ENCODE peak calls at places on chromosomes 16 and 17, in five cellular contexts. I, T, X, N and B are unnamed samples.

GRCh38 chr17:79988163-79988971 is 47.3 kb downstream of the TBC1D16 start:
- DNase-seq in T (no peak), X (peak), N (peak), I (no peak), B (no peak)

GRCh38 chr17:29124135-29124930 is 55.9 kb downstream of the MYO18A start:
- DNase-seq in T (no peak), N (peak), X (peak), I (no peak), B (peak)

GRCh38 chr16:28208131-28208530 is 3.6 kb downstream of the XPO6 start:
- DNase-seq in I (no peak), N (no peak), X (no peak), T (no peak), B (no peak)

GRCh38 chr17:1969712-1970111 is 55.4 kb downstream of the RTN4RL1 start:
- DNase-seq in X (no peak), I (no peak), T (no peak), N (no peak), B (no peak)

GRCh38 chr16:89581045-89581695 is 5.6 kb downstream of the CPNE7 start:
- DNase-seq in X (peak), N (no peak), I (no peak), T (no peak), B (peak)

GRCh38 chr17:69434164-69434579 is 19.7 kb downstream of the MAP2K6 start:
- DNase-seq in I (no peak), T (peak), X (peak), N (no peak), B (no peak)

GRCh38 chr17:81703747-81704654 is 834 bp downstream of the MRPL12 start:
- DNase-seq in I (no peak), T (no peak), N (no peak), X (no peak), B (no peak)

GRCh38 chr17:2959371-2960130 is 103.9 kb downstream of the OR1D5 start:
- DNase-seq in X (no peak), T (no peak), N (no peak), I (peak), B (no peak)

GRCh38 chr16:50857881-50858280 is 116.0 kb downstream of the CYLD start:
- DNase-seq in X (no peak), I (no peak), N (no peak), T (no peak), B (no peak)

GRCh38 chr17:67375054-67375427 is 2.0 kb upstream of the PITPNC1 start:
- DNase-seq in T (no peak), I (no peak), X (no peak), N (no peak), B (no peak)

GRCh38 chr17:76742958-76743357 is 5.0 kb downstream of the MFSD11 start:
- DNase-seq in N (no peak), I (no peak), X (no peak), T (no peak), B (no peak)

GRCh38 chr17:38465420-38466345 is 37.4 kb downstream of the ARHGAP23 start:
- DNase-seq in T (no peak), N (peak), X (peak), I (peak), B (peak)

GRCh38 chr17:31216053-31216751 is 80.8 kb downstream of the OMG start:
- DNase-seq in T (no peak), X (peak), N (peak), I (no peak), B (no peak)

GRCh38 chr17:18946536-18946935 is 5.4 kb upstream of the SLC5A10 start:
- DNase-seq in T (no peak), I (no peak), N (no peak), X (no peak), B (no peak)

GRCh38 chr16:2511128-2511785 is 2.5 kb upstream of the ATP6V0C start:
- DNase-seq in N (no peak), I (peak), T (peak), X (peak), B (no peak)

GRCh38 chr16:21302454-21302853 is 24.4 kb upstream of the CRYM start:
- DNase-seq in N (no peak), T (no peak), X (no peak), I (no peak), B (no peak)

GRCh38 chr17:17836250-17836817 is 452 bp downstream of the SREBF1 start:
- DNase-seq in T (peak), I (peak), N (peak), X (peak), B (peak)

GRCh38 chr17:1398028-1398427 is 2.0 kb downstream of the YWHAE start:
- DNase-seq in I (no peak), T (no peak), X (no peak), N (no peak), B (no peak)